ENCODE peak calls at places on chromosomes 13 and 19, in eight cellular contexts. One of them, this sample, is unnamed.

GRCh38 chr13:89577301-89577700 is 1770.2 kb upstream of the MIR17HG start:
- DNase-seq in IMR-90: no peak
- DNase-seq in thoracic aorta: no peak
- DNase-seq in CD8-positive, alpha-beta memory T cell: no peak
- DNase-seq in pancreas: no peak
- DNase-seq in aorta: no peak
- DNase-seq in lower lobe of right lung: no peak
- DNase-seq in GM23248: no peak
- DNase-seq in this sample: no peak

GRCh38 chr13:91132381-91132780 is 215.1 kb upstream of the MIR17HG start:
- DNase-seq in thoracic aorta: no peak
- DNase-seq in GM23248: no peak
- DNase-seq in CD8-positive, alpha-beta memory T cell: no peak
- DNase-seq in lower lobe of right lung: no peak
- DNase-seq in pancreas: no peak
- DNase-seq in aorta: no peak
- DNase-seq in IMR-90: no peak
- DNase-seq in this sample: no peak

GRCh38 chr13:106500450-106500849 is 35.0 kb downstream of the EFNB2 start:
- DNase-seq in pancreas: no peak
- DNase-seq in lower lobe of right lung: no peak
- DNase-seq in IMR-90: no peak
- DNase-seq in thoracic aorta: no peak
- DNase-seq in GM23248: no peak
- DNase-seq in aorta: no peak
- DNase-seq in CD8-positive, alpha-beta memory T cell: no peak
- DNase-seq in this sample: no peak

GRCh38 chr19:33524024-33524664 is 2.6 kb upstream of the PEPD start:
- DNase-seq in IMR-90: no peak
- DNase-seq in lower lobe of right lung: no peak
- DNase-seq in aorta: no peak
- DNase-seq in CD8-positive, alpha-beta memory T cell: no peak
- DNase-seq in thoracic aorta: no peak
- DNase-seq in GM23248: peak; percentile 12
- DNase-seq in pancreas: no peak
- DNase-seq in this sample: no peak

GRCh38 chr13:99426426-99426825 is 74.8 kb upstream of the TM9SF2 start:
- DNase-seq in CD8-positive, alpha-beta memory T cell: no peak
- DNase-seq in thoracic aorta: no peak
- DNase-seq in IMR-90: no peak
- DNase-seq in aorta: no peak
- DNase-seq in pancreas: no peak
- DNase-seq in lower lobe of right lung: no peak
- DNase-seq in GM23248: peak; percentile 12
- DNase-seq in this sample: no peak

GRCh38 chr13:21676611-21677021 is 5.7 kb downstream of the FGF9 start:
- DNase-seq in GM23248: no peak
- DNase-seq in lower lobe of right lung: peak; percentile 55
- DNase-seq in CD8-positive, alpha-beta memory T cell: no peak
- DNase-seq in pancreas: no peak
- DNase-seq in thoracic aorta: no peak
- DNase-seq in IMR-90: no peak
- DNase-seq in aorta: no peak
- DNase-seq in this sample: no peak

GRCh38 chr19:970695-971094 is 13.4 kb upstream of the WDR18 start:
- DNase-seq in thoracic aorta: no peak
- DNase-seq in aorta: no peak
- DNase-seq in IMR-90: no peak
- DNase-seq in pancreas: no peak
- DNase-seq in GM23248: peak; percentile 26
- DNase-seq in CD8-positive, alpha-beta memory T cell: no peak
- DNase-seq in lower lobe of right lung: no peak
- DNase-seq in this sample: peak; percentile 4

GRCh38 chr13:102726430-102726829 is 31.6 kb upstream of the METTL21C start:
- DNase-seq in aorta: no peak
- DNase-seq in thoracic aorta: no peak
- DNase-seq in lower lobe of right lung: no peak
- DNase-seq in CD8-positive, alpha-beta memory T cell: no peak
- DNase-seq in IMR-90: no peak
- DNase-seq in pancreas: no peak
- DNase-seq in GM23248: no peak
- DNase-seq in this sample: peak; percentile 11

GRCh38 chr19:44401108-44401786 is at the start of gene ZNF285:
- DNase-seq in CD8-positive, alpha-beta memory T cell: peak; percentile 19
- DNase-seq in pancreas: peak; percentile 92
- DNase-seq in thoracic aorta: peak; percentile 52
- DNase-seq in aorta: peak; percentile 96
- DNase-seq in GM23248: peak; percentile 99
- DNase-seq in lower lobe of right lung: peak; percentile 92
- DNase-seq in IMR-90: peak; percentile 95
- DNase-seq in this sample: peak; percentile 93

GRCh38 chr19:5254543-5254942 is 86.1 kb downstream of the PTPRS start:
- DNase-seq in lower lobe of right lung: no peak
- DNase-seq in CD8-positive, alpha-beta memory T cell: no peak
- DNase-seq in aorta: no peak
- DNase-seq in GM23248: no peak
- DNase-seq in thoracic aorta: no peak
- DNase-seq in pancreas: no peak
- DNase-seq in IMR-90: no peak
- DNase-seq in this sample: no peak

GRCh38 chr13:96824110-96824509 is 170.2 kb downstream of the OXGR1 start:
- DNase-seq in aorta: no peak
- DNase-seq in IMR-90: no peak
- DNase-seq in pancreas: no peak
- DNase-seq in lower lobe of right lung: no peak
- DNase-seq in GM23248: peak; percentile 12
- DNase-seq in CD8-positive, alpha-beta memory T cell: no peak
- DNase-seq in thoracic aorta: no peak
- DNase-seq in this sample: no peak

GRCh38 chr13:112693831-112694497 is 4.1 kb downstream of the ATP11A start:
- DNase-seq in lower lobe of right lung: peak; percentile 70
- DNase-seq in aorta: peak; percentile 43
- DNase-seq in GM23248: peak; percentile 88
- DNase-seq in pancreas: no peak
- DNase-seq in thoracic aorta: no peak
- DNase-seq in CD8-positive, alpha-beta memory T cell: no peak
- DNase-seq in IMR-90: peak; percentile 90
- DNase-seq in this sample: no peak
- H3K4me3 ChIP-seq in lower lobe of right lung: peak overlapping the region; percentile 96
- H3K4me3 ChIP-seq in aorta: no peak overlapping the region
- H3K4me3 ChIP-seq in GM23248: no peak overlapping the region
- H3K4me3 ChIP-seq in pancreas: no peak overlapping the region
- H3K4me3 ChIP-seq in thoracic aorta: no peak overlapping the region
- H3K4me3 ChIP-seq in CD8-positive, alpha-beta memory T cell: no peak overlapping the region
- H3K4me3 ChIP-seq in IMR-90: no peak overlapping the region
- H3K4me3 ChIP-seq in this sample: no peak overlapping the region

GRCh38 chr13:103883152-103883551 is 816.9 kb upstream of the SLC10A2 start:
- DNase-seq in GM23248: peak; percentile 92
- DNase-seq in lower lobe of right lung: peak; percentile 82
- DNase-seq in pancreas: peak; percentile 86
- DNase-seq in IMR-90: peak; percentile 95
- DNase-seq in thoracic aorta: peak; percentile 31
- DNase-seq in CD8-positive, alpha-beta memory T cell: no peak
- DNase-seq in aorta: peak; percentile 78
- DNase-seq in this sample: peak; percentile 61

GRCh38 chr13:103884139-103884723 is 818.0 kb upstream of the SLC10A2 start:
- DNase-seq in CD8-positive, alpha-beta memory T cell: no peak
- DNase-seq in aorta: no peak
- DNase-seq in GM23248: no peak
- DNase-seq in thoracic aorta: no peak
- DNase-seq in pancreas: no peak
- DNase-seq in IMR-90: no peak
- DNase-seq in lower lobe of right lung: no peak
- DNase-seq in this sample: no peak

GRCh38 chr13:103878891-103879605 is 812.8 kb upstream of the SLC10A2 start:
- DNase-seq in GM23248: no peak
- DNase-seq in IMR-90: no peak
- DNase-seq in pancreas: no peak
- DNase-seq in aorta: no peak
- DNase-seq in CD8-positive, alpha-beta memory T cell: no peak
- DNase-seq in lower lobe of right lung: no peak
- DNase-seq in thoracic aorta: no peak
- DNase-seq in this sample: no peak

DNA sequence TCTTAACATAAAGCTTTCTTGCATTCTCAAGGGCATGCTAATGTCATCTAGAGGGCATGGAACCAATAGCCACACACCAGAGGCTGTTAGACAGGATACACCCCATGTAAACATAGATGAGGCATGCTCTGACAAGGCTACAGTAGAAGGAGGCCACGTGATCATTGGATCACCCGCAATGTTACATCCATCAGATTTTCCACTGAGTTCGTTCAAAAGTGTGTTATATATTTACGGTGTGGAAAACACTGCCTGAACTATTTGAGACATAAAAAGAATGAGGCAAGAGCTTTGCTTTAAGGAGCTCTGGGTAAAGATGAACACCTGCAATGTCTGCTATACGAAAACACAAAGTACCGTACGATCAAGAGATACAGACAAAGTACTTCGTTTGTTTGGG is 817.5 kb upstream of the SLC10A2 start:
- DNase-seq in CD8-positive, alpha-beta memory T cell: no peak
- DNase-seq in aorta: no peak
- DNase-seq in GM23248: peak; percentile 14
- DNase-seq in pancreas: no peak
- DNase-seq in thoracic aorta: no peak
- DNase-seq in IMR-90: peak; percentile 25
- DNase-seq in lower lobe of right lung: no peak
- DNase-seq in this sample: no peak
- H3K9me3 ChIP-seq in CD8-positive, alpha-beta memory T cell: no peaks in the 10 kb centered on the region
- H3K9me3 ChIP-seq in aorta: no peaks in the 10 kb centered on the region
- H3K9me3 ChIP-seq in GM23248: no peaks in the 10 kb centered on the region
- H3K9me3 ChIP-seq in pancreas: no peaks in the 10 kb centered on the region
- H3K9me3 ChIP-seq in thoracic aorta: no peaks in the 10 kb centered on the region
- H3K9me3 ChIP-seq in IMR-90: no peaks in the 10 kb centered on the region
- H3K9me3 ChIP-seq in lower lobe of right lung: no peaks in the 10 kb centered on the region
- H3K9me3 ChIP-seq in this sample: no peaks in the 10 kb centered on the region

DNA sequence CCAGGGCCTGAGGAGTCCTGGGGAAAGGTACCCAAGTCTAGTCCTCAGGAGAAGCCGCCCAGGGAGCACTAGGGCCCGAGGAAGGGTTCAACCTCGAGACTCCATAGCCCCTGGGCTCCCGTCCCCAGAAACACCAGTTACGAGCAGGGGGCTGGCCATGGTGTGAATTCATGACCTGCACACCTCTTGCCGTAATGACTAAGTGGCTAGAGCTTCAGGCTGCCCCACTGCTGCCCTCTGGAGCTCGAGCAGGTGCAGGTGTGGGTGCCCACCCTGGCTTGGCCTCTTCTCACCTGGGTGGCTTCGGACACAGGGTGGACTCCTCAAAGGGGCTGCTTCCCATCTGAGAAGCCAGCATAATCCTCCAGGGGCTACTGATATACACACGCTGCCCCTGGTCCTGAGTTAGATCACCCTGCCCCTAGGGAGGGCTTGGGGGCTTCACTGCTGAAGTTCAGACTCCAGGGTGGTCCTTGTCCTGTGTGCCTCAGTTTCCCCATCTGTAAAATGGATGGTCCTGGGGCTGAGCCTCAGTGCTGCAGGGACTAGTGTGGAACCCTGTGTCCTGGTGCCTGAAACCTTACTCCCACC is 13.6 kb downstream of the SPC24 start:
- DNase-seq in thoracic aorta: no peak
- DNase-seq in IMR-90: no peak
- DNase-seq in GM23248: no peak
- DNase-seq in CD8-positive, alpha-beta memory T cell: no peak
- DNase-seq in aorta: no peak
- DNase-seq in pancreas: no peak
- DNase-seq in lower lobe of right lung: no peak
- DNase-seq in this sample: no peak
- H3K4me3 ChIP-seq in thoracic aorta: no peak overlapping the region
- H3K4me3 ChIP-seq in IMR-90: no peak overlapping the region
- H3K4me3 ChIP-seq in GM23248: peak overlapping the region; percentile 13
- H3K4me3 ChIP-seq in CD8-positive, alpha-beta memory T cell: no peak overlapping the region
- H3K4me3 ChIP-seq in aorta: no peak overlapping the region
- H3K4me3 ChIP-seq in pancreas: no peak overlapping the region
- H3K4me3 ChIP-seq in lower lobe of right lung: no peak overlapping the region
- H3K4me3 ChIP-seq in this sample: no peak overlapping the region

DNA sequence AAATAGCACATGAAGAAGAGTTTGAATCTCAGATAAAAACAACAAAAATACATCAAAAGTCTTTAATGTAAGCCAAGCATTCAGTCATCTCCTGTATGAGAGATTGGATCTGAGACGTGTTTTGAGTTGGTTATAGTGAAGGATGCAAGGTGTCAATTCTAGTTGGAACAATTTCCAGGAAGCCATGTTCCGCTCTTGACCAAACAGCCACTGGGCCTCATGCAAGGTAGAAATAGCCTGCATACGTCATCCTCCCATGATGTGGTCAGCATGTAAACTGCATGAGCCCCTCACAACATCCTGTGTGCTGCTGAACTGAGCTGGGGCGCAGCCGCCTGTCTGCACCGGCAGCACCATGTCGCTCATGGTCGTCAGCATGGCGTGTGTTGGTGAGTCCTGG is at the start of gene KIR3DL3:
- DNase-seq in thoracic aorta: no peak
- DNase-seq in IMR-90: no peak
- DNase-seq in GM23248: no peak
- DNase-seq in aorta: no peak
- DNase-seq in CD8-positive, alpha-beta memory T cell: no peak
- DNase-seq in pancreas: no peak
- DNase-seq in lower lobe of right lung: no peak
- DNase-seq in this sample: no peak
- H3K9me3 ChIP-seq in thoracic aorta: peaks cover 16% of the 10 kb centered on the region
- H3K9me3 ChIP-seq in IMR-90: peaks cover 31% of the 10 kb centered on the region
- H3K9me3 ChIP-seq in GM23248: no peaks in the 10 kb centered on the region
- H3K9me3 ChIP-seq in aorta: no peaks in the 10 kb centered on the region
- H3K9me3 ChIP-seq in CD8-positive, alpha-beta memory T cell: no peaks in the 10 kb centered on the region
- H3K9me3 ChIP-seq in pancreas: no peaks in the 10 kb centered on the region
- H3K9me3 ChIP-seq in lower lobe of right lung: peaks cover 17% of the 10 kb centered on the region
- H3K9me3 ChIP-seq in this sample: peaks cover 28% of the 10 kb centered on the region

GRCh38 chr19:29687244-29687896 is 22.1 kb downstream of the PLEKHF1 start:
- DNase-seq in IMR-90: peak; percentile 98
- DNase-seq in thoracic aorta: no peak
- DNase-seq in aorta: peak; percentile 82
- DNase-seq in CD8-positive, alpha-beta memory T cell: no peak
- DNase-seq in lower lobe of right lung: no peak
- DNase-seq in GM23248: peak; percentile 99
- DNase-seq in pancreas: no peak
- DNase-seq in this sample: no peak
- H3K4me3 ChIP-seq in IMR-90: peak overlapping the region; percentile 38
- H3K4me3 ChIP-seq in thoracic aorta: peak overlapping the region; percentile 28
- H3K4me3 ChIP-seq in aorta: no peak overlapping the region
- H3K4me3 ChIP-seq in CD8-positive, alpha-beta memory T cell: no peak overlapping the region
- H3K4me3 ChIP-seq in lower lobe of right lung: no peak overlapping the region
- H3K4me3 ChIP-seq in GM23248: peak overlapping the region; percentile 71
- H3K4me3 ChIP-seq in pancreas: no peak overlapping the region
- H3K4me3 ChIP-seq in this sample: no peak overlapping the region

GRCh38 chr19:53085496-53085895 is 17.7 kb downstream of the ZNF160 start:
- DNase-seq in IMR-90: no peak
- DNase-seq in aorta: no peak
- DNase-seq in lower lobe of right lung: no peak
- DNase-seq in thoracic aorta: no peak
- DNase-seq in pancreas: no peak
- DNase-seq in GM23248: no peak
- DNase-seq in CD8-positive, alpha-beta memory T cell: no peak
- DNase-seq in this sample: no peak
- H3K9me3 ChIP-seq in IMR-90: peaks cover 6% of the 10 kb centered on the region
- H3K9me3 ChIP-seq in aorta: no peaks in the 10 kb centered on the region
- H3K9me3 ChIP-seq in lower lobe of right lung: peaks cover 15% of the 10 kb centered on the region
- H3K9me3 ChIP-seq in thoracic aorta: no peaks in the 10 kb centered on the region
- H3K9me3 ChIP-seq in pancreas: no peaks in the 10 kb centered on the region
- H3K9me3 ChIP-seq in GM23248: no peaks in the 10 kb centered on the region
- H3K9me3 ChIP-seq in CD8-positive, alpha-beta memory T cell: peaks cover 11% of the 10 kb centered on the region
- H3K9me3 ChIP-seq in this sample: peaks cover 25% of the 10 kb centered on the region

This sample was measured in mucosa of descending colon.